ENCODE peak calls at places on chromosomes 2 and 18, in seven cellular contexts. M is activated effector memory CD4-positive, alpha-beta T cell treated with anti-CD3 and anti-CD28 coated beads, Interleukin-2, amount 50 U/mL, for 16 hours; N is stimulated activated CD4-positive, alpha-beta T cell treated with anti-CD3 and anti-CD28 coated beads, Interleukin-2, amount 100 ng/mL, for 24 hours; X is adrenal gland; C is GDM1; U is psoas muscle; T is glomerular endothelial cell. L is an unnamed sample.

GRCh38 chr2:50241292-50241691 is 790.6 kb downstream of the NRXN1 start:
- DNase-seq in C (no peak), T (no peak), X (no peak), M (no peak), N (no peak), U (no peak), L (no peak)

GRCh38 chr2:143163499-143163898 is 34.3 kb downstream of the ARHGAP15 start:
- DNase-seq in X (no peak), T (no peak), N (no peak), M (no peak), C (no peak), U (no peak), L (no peak)

GRCh38 chr2:7043689-7044088 is 126.5 kb downstream of the RNF144A start:
- DNase-seq in C (no peak), N (no peak), T (no peak), M (no peak), U (no peak), X (no peak), L (no peak)

GRCh38 chr2:73037947-73038585 is 33.4 kb downstream of the SFXN5 start:
- DNase-seq in C (no peak), U (no peak), T (no peak), N (no peak), X (no peak), M (no peak), L (no peak)

GRCh38 chr2:2867371-2867770 is 510.2 kb downstream of the EIPR1 start:
- DNase-seq in T (no peak), N (no peak), C (no peak), M (no peak), U (no peak), X (no peak), L (no peak)

GRCh38 chr2:68686178-68686577 is 42.8 kb downstream of the PROKR1 start:
- DNase-seq in T (no peak), M (no peak), X (no peak), N (no peak), C (no peak), U (no peak), L (no peak)

GRCh38 chr2:95526360-95527341 is 42.1 kb upstream of the TRIM43B start:
- DNase-seq in X (peak; percentile 66), C (no peak), N (peak; percentile 65), M (peak; percentile 87), T (no peak), U (peak; percentile 72), L (no peak)

GRCh38 chr2:33021542-33022259 is 74.9 kb downstream of the LTBP1 start:
- DNase-seq in U (no peak), X (no peak), C (no peak), T (no peak), N (no peak), M (no peak), L (no peak)

GRCh38 chr2:32235315-32235714 is 29.4 kb downstream of the NLRC4 start:
- DNase-seq in T (no peak), U (no peak), M (no peak), N (no peak), C (no peak), X (no peak), L (peak; percentile 36)

GRCh38 chr2:54143780-54144179 is 28.4 kb downstream of the ACYP2 start:
- DNase-seq in C (no peak), T (no peak), N (no peak), M (no peak), X (no peak), U (no peak), L (no peak)

GRCh38 chr2:59025157-59025757 is 784.1 kb upstream of the FANCL start:
- DNase-seq in M (no peak), U (peak; percentile 12), N (no peak), X (peak; percentile 53), T (no peak), C (peak; percentile 30), L (no peak)

GRCh38 chr2:169480079-169480465 is 778 bp downstream of the BBS5 start:
- DNase-seq in N (no peak), C (no peak), M (no peak), U (no peak), T (no peak), X (no peak), L (no peak)

GRCh38 chr2:10844083-10844482 is 31.5 kb upstream of the PDIA6 start:
- DNase-seq in T (no peak), C (no peak), X (peak; percentile 93), N (no peak), M (no peak), U (peak; percentile 81), L (peak; percentile 17)

GRCh38 chr2:207122914-207123744 is 42.6 kb downstream of the KLF7 start:
- DNase-seq in M (peak; percentile 82), C (no peak), U (no peak), N (peak; percentile 71), T (no peak), X (no peak), L (no peak)

GRCh38 chr2:157036715-157037114 is 220.8 kb upstream of the GALNT5 start:
- DNase-seq in T (no peak), N (no peak), U (no peak), M (no peak), X (no peak), C (no peak), L (no peak)

GRCh38 chr2:196849895-196850294 is 40.7 kb upstream of the C2orf66 start:
- DNase-seq in U (no peak), X (peak; percentile 35), M (no peak), C (no peak), N (no peak), T (no peak), L (no peak)

GRCh38 chr18:9823805-9824473 is 61.8 kb upstream of the TXNDC2 start:
- DNase-seq in N (no peak), X (peak; percentile 40), C (no peak), U (no peak), M (no peak), T (no peak), L (no peak)

GRCh38 chr2:67600946-67601345 is 203.8 kb downstream of the ETAA1 start:
- DNase-seq in N (no peak), C (no peak), T (no peak), X (no peak), M (no peak), U (no peak), L (no peak)

GRCh38 chr2:171347591-171348032 is 86.2 kb downstream of the METTL8 start:
- DNase-seq in T (no peak), C (no peak), U (no peak), M (no peak), N (no peak), X (peak; percentile 18), L (peak; percentile 15)

GRCh38 chr2:29165362-29166236 is 50.4 kb downstream of the CLIP4 start:
- DNase-seq in N (no peak), C (no peak), M (no peak), U (no peak), T (no peak), X (no peak), L (no peak)

GRCh38 chr2:177404243-177404642 is 11.7 kb downstream of the AGPS start:
- DNase-seq in M (no peak), T (no peak), U (no peak), C (no peak), X (no peak), N (no peak), L (no peak)

GRCh38 chr2:4029081-4029480 is 325.7 kb downstream of the DCDC2C start:
- DNase-seq in C (no peak), N (no peak), M (no peak), T (no peak), X (no peak), U (no peak), L (no peak)

GRCh38 chr18:45841765-45842442 is 16.4 kb downstream of the SIGLEC15 start:
- DNase-seq in M (no peak), N (no peak), U (no peak), T (no peak), C (no peak), X (no peak), L (no peak)

GRCh38 chr2:48248251-48248933 is 281.6 kb upstream of the STON1 start:
- DNase-seq in M (no peak), C (no peak), N (no peak), U (no peak), T (peak; percentile 61), X (no peak), L (peak; percentile 54)

GRCh38 chr2:102968375-102968774 is 206.5 kb downstream of the TMEM182 start:
- DNase-seq in U (no peak), X (no peak), T (no peak), M (no peak), C (no peak), N (no peak), L (no peak)

GRCh38 chr18:79496237-79496977 is 100.7 kb downstream of the NFATC1 start:
- DNase-seq in X (peak; percentile 12), M (peak; percentile 49), N (no peak), C (no peak), U (no peak), T (no peak), L (no peak)